ENCODE peak calls at places on chromosomes 6 and 20, in eight cellular contexts. E is dorsolateral prefrontal cortex, U is tibial artery, F is cardiac muscle cell, Q is endodermal cell, O is thyroid gland, I is IMR-90, S is Peyer's patch. P is an unnamed sample.
A peak's percentile ranks its signal among the peaks of the same experiment; 100 is the strongest.

GRCh38 chr6:19554356-19555225 is 282.6 kb upstream of the ID4 start:
- DNase-seq in U (no peak), I (no peak), F (peak; percentile 25), Q (no peak), E (no peak), S (no peak), O (peak; percentile 51), P (no peak)

GRCh38 chr6:126170433-126170832 is 169.5 kb upstream of the CENPW start:
- DNase-seq in O (no peak), I (no peak), U (no peak), E (no peak), F (no peak), S (no peak), Q (no peak), P (no peak)

GRCh38 chr20:32484221-32485125 is 100.7 kb downstream of the NOL4L start:
- DNase-seq in Q (peak; percentile 85), I (no peak), E (peak; percentile 57), F (peak; percentile 64), S (peak; percentile 67), O (peak; percentile 37), U (no peak), P (peak; percentile 17)

GRCh38 chr20:11544029-11544678 is 373.5 kb upstream of the BTBD3 start:
- DNase-seq in I (peak; percentile 75), F (peak; percentile 69), Q (peak; percentile 58), U (no peak), O (peak; percentile 13), S (no peak), E (no peak), P (no peak)

GRCh38 chr6:157106487-157106886 is 216.8 kb downstream of the TMEM242 start:
- DNase-seq in I (peak; percentile 78), F (no peak), S (no peak), O (no peak), Q (no peak), E (no peak), U (no peak), P (no peak)

GRCh38 chr6:126876446-126876845 is 242.0 kb upstream of the RSPO3 start:
- DNase-seq in E (no peak), U (no peak), S (no peak), O (no peak), I (no peak), F (no peak), Q (no peak), P (no peak)

GRCh38 chr6:136609878-136610706 is 59.9 kb upstream of the MAP7 start:
- DNase-seq in I (peak; percentile 100), Q (peak; percentile 76), E (no peak), U (peak; percentile 84), F (no peak), O (no peak), S (peak; percentile 84), P (no peak)

GRCh38 chr20:38125157-38126056 is 39.7 kb downstream of the TGM2 start:
- DNase-seq in I (peak; percentile 58), F (no peak), E (no peak), O (peak; percentile 70), S (peak; percentile 66), U (peak; percentile 97), Q (peak; percentile 44), P (no peak)

GRCh38 chr6:89122625-89123024 is 4.8 kb upstream of the SRSF12 start:
- DNase-seq in S (no peak), U (no peak), Q (no peak), I (peak; percentile 52), F (peak; percentile 53), E (no peak), O (no peak), P (no peak)

GRCh38 chr20:14337400-14338171 is at the start of gene FLRT3:
- DNase-seq in U (peak; percentile 72), E (peak; percentile 83), Q (peak; percentile 90), F (peak; percentile 94), S (peak; percentile 87), O (peak; percentile 90), I (peak; percentile 96), P (no peak)

GRCh38 chr6:163739968-163740367 is 325.4 kb downstream of the QKI start:
- DNase-seq in U (no peak), E (no peak), F (no peak), I (no peak), O (no peak), Q (peak; percentile 53), S (no peak), P (no peak)

GRCh38 chr6:161318456-161318855 is 44.6 kb upstream of the AGPAT4 start:
- DNase-seq in S (no peak), Q (no peak), F (no peak), I (no peak), O (peak; percentile 8), U (no peak), E (peak; percentile 46), P (no peak)

GRCh38 chr6:79946242-79946641 is 1.1 kb downstream of the ELOVL4 start:
- DNase-seq in S (no peak), I (peak; percentile 35), F (peak; percentile 63), O (no peak), E (no peak), U (no peak), Q (peak; percentile 67), P (no peak)

GRCh38 chr6:113671440-113671839 is 185.7 kb upstream of the MARCKS start:
- DNase-seq in Q (no peak), U (no peak), O (no peak), S (no peak), I (peak; percentile 56), E (no peak), F (no peak), P (no peak)

GRCh38 chr6:7587631-7588100 is 2.3 kb upstream of the SNRNP48 start:
- DNase-seq in I (peak; percentile 69), O (no peak), Q (no peak), E (no peak), U (no peak), S (peak; percentile 78), F (no peak), P (no peak)

GRCh38 chr6:154468760-154469159 is 41.7 kb downstream of the CNKSR3 start:
- DNase-seq in S (no peak), F (no peak), E (no peak), Q (no peak), I (no peak), O (no peak), U (no peak), P (no peak)

GRCh38 chr6:127515234-127515793 is 3.8 kb downstream of the MTCL3 start:
- DNase-seq in S (no peak), O (no peak), U (no peak), Q (peak; percentile 88), I (no peak), E (peak; percentile 19), F (peak; percentile 64), P (peak; percentile 15)

GRCh38 chr6:164108869-164109769 is 694.6 kb downstream of the QKI start:
- DNase-seq in U (no peak), S (no peak), I (no peak), Q (peak; percentile 47), O (peak; percentile 44), F (no peak), E (no peak), P (no peak)

DNA sequence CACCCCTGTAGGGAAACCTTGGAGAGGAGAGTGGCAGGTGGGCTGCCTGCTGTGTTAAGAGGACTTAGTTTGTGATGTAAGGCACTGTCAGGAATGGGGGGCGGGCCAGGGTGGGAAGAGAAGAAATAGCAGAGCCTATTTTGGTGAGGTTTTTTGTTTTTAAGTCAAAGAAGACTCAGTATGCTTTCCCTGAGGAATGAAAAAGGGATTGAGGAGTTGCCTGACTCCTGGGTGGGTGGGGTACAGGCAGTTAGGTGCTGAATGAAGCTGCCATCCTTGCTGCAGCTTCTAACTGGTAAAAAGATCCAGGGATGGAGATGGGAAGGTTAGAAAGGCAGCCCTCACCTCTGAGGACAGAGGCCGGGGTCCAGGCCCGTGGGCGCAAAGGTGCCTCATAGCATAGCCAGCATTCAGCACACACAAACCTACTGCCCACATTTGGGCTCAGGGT is 37.9 kb downstream of the PLCG1 start:
- DNase-seq in I (no peak), Q (peak; percentile 27), U (peak; percentile 43), S (peak; percentile 29), F (no peak), E (no peak), O (no peak), P (no peak)
- H3K27ac ChIP-seq in I (peak overlapping the region; percentile 40), Q (no peak overlapping the region), U (peak overlapping the region; percentile 83), S (no peak overlapping the region), F (peak overlapping the region; percentile 1), E (peak overlapping the region; percentile 94), O (peak overlapping the region; percentile 71), P (no peak overlapping the region)

GRCh38 chr6:54252916-54253315 is 55.3 kb upstream of the TINAG start:
- DNase-seq in S (no peak), I (no peak), F (no peak), U (no peak), Q (no peak), O (no peak), E (no peak), P (no peak)
- H3K27me3 ChIP-seq in S (no peaks in the 10 kb centered on the region), I (no peaks in the 10 kb centered on the region), F (no peaks in the 10 kb centered on the region), U (no peaks in the 10 kb centered on the region), Q (no peaks in the 10 kb centered on the region), O (no peaks in the 10 kb centered on the region), E (no peaks in the 10 kb centered on the region), P (no peaks in the 10 kb centered on the region)

GRCh38 chr20:45138451-45139300 is 14.4 kb upstream of the WFDC12 start:
- DNase-seq in F (peak; percentile 38), U (no peak), E (no peak), Q (peak; percentile 96), I (no peak), O (peak; percentile 64), S (peak; percentile 84), P (peak; percentile 54)
- TF ChIP-seq CTCF in F (peak; percentile 84), U (peak; percentile 30), E (peak; percentile 40), Q (peak; percentile 94), I (peak; percentile 36), O (peak; percentile 30), S (peak; percentile 88), P (peak; percentile 25)

GRCh38 chr6:121505284-121505683 is 69.8 kb downstream of the GJA1 start:
- DNase-seq in U (no peak), F (no peak), E (no peak), S (no peak), I (no peak), O (no peak), Q (no peak), P (no peak)

GRCh38 chr6:121499666-121500065 is 64.2 kb downstream of the GJA1 start:
- DNase-seq in E (no peak), U (no peak), F (no peak), Q (no peak), S (no peak), I (no peak), O (peak; percentile 65), P (no peak)

GRCh38 chr6:121506761-121507754 is 71.6 kb downstream of the GJA1 start:
- DNase-seq in Q (no peak), E (no peak), O (no peak), S (no peak), I (peak; percentile 85), U (no peak), F (peak; percentile 3), P (no peak)

GRCh38 chr6:121503633-121504032 is 68.2 kb downstream of the GJA1 start:
- DNase-seq in S (no peak), F (no peak), U (no peak), I (peak; percentile 70), E (no peak), Q (no peak), O (no peak), P (no peak)

GRCh38 chr6:121504227-121504626 is 68.8 kb downstream of the GJA1 start:
- DNase-seq in U (no peak), E (no peak), F (no peak), I (peak; percentile 96), O (no peak), S (no peak), Q (no peak), P (no peak)
- H3K27ac ChIP-seq in U (peak overlapping the region; percentile 48), E (no peak overlapping the region), F (no peak overlapping the region), I (peak overlapping the region; percentile 99), O (peak overlapping the region; percentile 18), S (no peak overlapping the region), Q (no peak overlapping the region), P (no peak overlapping the region)

GRCh38 chr6:30394139-30394538 is 49.2 kb downstream of the RPP21 start:
- DNase-seq in S (peak; percentile 77), U (no peak), E (no peak), I (no peak), Q (no peak), O (no peak), F (no peak), P (no peak)
- H3K27me3 ChIP-seq in S (no peaks in the 10 kb centered on the region), U (peaks cover 51% of the 10 kb centered on the region), E (no peaks in the 10 kb centered on the region), I (peaks cover 26% of the 10 kb centered on the region), Q (peaks cover 52% of the 10 kb centered on the region), O (no peaks in the 10 kb centered on the region), F (peaks cover 55% of the 10 kb centered on the region), P (peaks cover 29% of the 10 kb centered on the region)

P was measured in CD4-positive, alpha-beta T cell.